ENCODE peak calls at places on chromosomes 2 and 18, in six cellular contexts. Q, J, V, E, A and Z are unnamed samples. For H3K36me3, the result is how much of the 10 kb centered on the place peaks cover.

GRCh38 chr2:127659408-127660290 is 13.7 kb downstream of the GPR17 start:
- DNase-seq in Q (no peak), V (no peak), E (no peak), A (no peak), J (no peak), Z (peak)

GRCh38 chr2:48107326-48107925 is 201.1 kb upstream of the FBXO11 start:
- DNase-seq in E (peak), A (peak), Q (peak), J (peak), V (peak), Z (no peak)

GRCh38 chr2:43269706-43270105 is 43.3 kb upstream of the ZFP36L2 start:
- DNase-seq in A (no peak), V (peak), E (no peak), J (peak), Q (no peak), Z (no peak)

GRCh38 chr18:31942301-31942998 is 478 bp downstream of the TRAPPC8 start:
- DNase-seq in Q (no peak), E (peak), J (peak), V (peak), A (peak), Z (no peak)

GRCh38 chr2:196983934-196984333 is 57.4 kb upstream of the PGAP1 start:
- DNase-seq in Q (no peak), A (peak), J (peak), E (no peak), V (peak), Z (no peak)

GRCh38 chr2:195475336-195475735 is 181.7 kb upstream of the SLC39A10 start:
- DNase-seq in V (no peak), Q (no peak), A (no peak), J (no peak), E (no peak), Z (no peak)

GRCh38 chr18:67400502-67401117 is 115.9 kb downstream of the DSEL start:
- DNase-seq in V (peak), E (no peak), A (no peak), Q (no peak), J (peak), Z (no peak)

GRCh38 chr2:15920696-15921095 is 19.7 kb upstream of the MYCN start:
- DNase-seq in E (no peak), V (no peak), J (no peak), A (no peak), Q (no peak), Z (no peak)

GRCh38 chr2:127525692-127526141 is 572 bp downstream of the IWS1 start:
- DNase-seq in V (peak), E (peak), A (peak), J (peak), Q (peak), Z (no peak)

GRCh38 chr2:29106980-29107388 is 8.2 kb upstream of the CLIP4 start:
- DNase-seq in Q (peak), V (peak), E (no peak), J (no peak), A (peak), Z (no peak)

GRCh38 chr18:76496200-76496890 is 1.3 kb upstream of the ZNF516 start:
- DNase-seq in J (peak), E (peak), A (no peak), Q (no peak), V (peak), Z (peak)

GRCh38 chr2:147255812-147256211 is 589.0 kb upstream of the ACVR2A start:
- DNase-seq in Q (no peak), E (no peak), J (no peak), V (no peak), A (no peak), Z (no peak)

GRCh38 chr18:58669731-58670379 is 1.4 kb upstream of the MALT1 start:
- DNase-seq in E (no peak), A (peak), Q (peak), V (peak), J (peak), Z (no peak)

GRCh38 chr18:69518989-69519388 is 118.3 kb downstream of the DOK6 start:
- DNase-seq in V (peak), J (peak), E (no peak), A (no peak), Q (peak), Z (no peak)

GRCh38 chr2:168490015-168490874 is 34.2 kb downstream of the CERS6 start:
- DNase-seq in A (peak), V (peak), Q (no peak), J (peak), E (peak), Z (no peak)

GRCh38 chr2:54212456-54212855 is 43.6 kb downstream of the TSPYL6 start:
- DNase-seq in J (peak), V (peak), A (peak), Q (peak), E (peak), Z (no peak)

GRCh38 chr2:62596061-62596658 is 90.2 kb upstream of the TMEM17 start:
- DNase-seq in A (peak), V (peak), E (no peak), Q (peak), J (peak), Z (no peak)

GRCh38 chr2:234608946-234609345 is 112.1 kb upstream of the ARL4C start:
- DNase-seq in A (no peak), Q (no peak), V (no peak), J (no peak), E (no peak), Z (no peak)

DNA sequence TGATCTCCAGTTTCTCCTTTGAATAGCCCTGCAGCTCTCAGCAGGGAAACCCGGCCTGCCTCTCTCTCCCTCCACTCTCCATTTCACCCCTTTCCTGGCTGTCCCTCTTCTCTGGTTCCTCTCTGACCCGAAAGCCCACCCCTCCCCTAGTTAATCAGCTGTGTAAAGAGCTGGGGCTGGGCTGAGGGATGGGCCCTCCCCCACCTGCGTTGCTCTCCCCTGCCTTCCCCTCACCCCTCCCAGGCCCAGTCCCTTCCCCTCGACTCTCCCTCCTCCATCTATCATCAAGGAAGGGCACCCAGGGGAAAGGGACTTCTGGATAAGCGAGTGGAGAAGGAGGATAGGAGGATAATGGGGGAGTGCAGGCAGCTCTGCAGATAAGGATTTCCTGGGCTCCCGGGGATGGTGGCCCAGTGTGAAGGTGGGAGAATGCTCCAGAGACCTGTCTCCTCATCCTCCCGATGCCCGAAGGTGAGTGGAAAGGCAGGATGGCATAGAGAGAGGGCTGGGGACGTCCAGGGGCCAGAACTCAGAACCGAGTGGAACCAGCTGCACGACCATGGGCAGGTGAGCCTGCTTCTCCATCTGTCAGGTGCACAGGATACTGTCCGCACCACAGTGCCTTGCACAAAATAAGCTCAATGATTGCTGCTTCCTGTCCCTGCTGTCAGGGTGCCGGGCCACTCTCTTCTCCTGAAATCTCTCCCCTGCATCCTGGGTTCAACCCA is 12.0 kb downstream of the SLC30A3 start:
- DNase-seq in Q (no peak), A (no peak), V (no peak), E (no peak), J (no peak), Z (no peak)
- H3K4me3 ChIP-seq in Q (no peak), A (no peak), V (no peak), E (no peak), J (no peak), Z (no peak)

GRCh38 chr2:39937621-39938020 is 158.6 kb upstream of the THUMPD2 start:
- DNase-seq in A (no peak), E (no peak), J (no peak), Q (no peak), V (no peak), Z (no peak)
- H3K9ac ChIP-seq in A (no peak), E (no peak), J (no peak), Q (no peak), V (peak), Z (no peak)

GRCh38 chr2:226849349-226849748 is 13.5 kb downstream of the RHBDD1 start:
- DNase-seq in Q (no peak), V (no peak), A (no peak), J (no peak), E (peak), Z (no peak)
- H3K36me3 ChIP-seq in Q (under half), V (under half), A (under half), J (under half), E (under half), Z (under half)

GRCh38 chr2:222294996-222295367 is 3.8 kb downstream of the PAX3 start:
- DNase-seq in V (no peak), A (no peak), J (peak), Q (no peak), E (no peak), Z (no peak)
- H3K4me3 ChIP-seq in V (peak), A (no peak), J (peak), Q (no peak), E (no peak), Z (peak)